ENCODE peak calls at places on chromosomes 1 and 21, in nine cellular contexts. D, F, U, J, V, B, M, P and X are unnamed samples.

GRCh38 chr1:17671741-17672140 is 83.4 kb upstream of the ACTL8 start:
- DNase-seq in D (no peak), M (no peak), B (no peak), J (no peak), U (no peak), F (no peak), P (no peak), V (no peak), X (no peak)

GRCh38 chr1:213389061-213389581 is 338.1 kb downstream of the RPS6KC1 start:
- DNase-seq in M (no peak), V (no peak), U (no peak), B (no peak), J (no peak), D (no peak), P (no peak), F (no peak), X (no peak)

GRCh38 chr1:154983776-154984466 is 777 bp downstream of the FLAD1 start:
- DNase-seq in D (no peak), V (no peak), J (no peak), F (no peak), U (no peak), B (no peak), P (no peak), M (peak), X (no peak)

GRCh38 chr1:161510477-161510876 is 5.2 kb downstream of the FCGR2A start:
- DNase-seq in P (no peak), U (no peak), B (no peak), J (no peak), D (no peak), F (no peak), M (no peak), V (no peak), X (no peak)

GRCh38 chr1:155981266-155982088 is 3.1 kb upstream of the ARHGEF2 start:
- DNase-seq in J (peak), D (no peak), P (peak), F (peak), B (no peak), U (no peak), M (no peak), V (peak), X (no peak)

GRCh38 chr1:8746554-8746953 is 70.9 kb downstream of the RERE start:
- DNase-seq in D (no peak), J (no peak), U (no peak), P (no peak), M (no peak), F (no peak), B (no peak), V (no peak), X (no peak)

GRCh38 chr1:107365874-107366273 is 225.0 kb downstream of the NTNG1 start:
- DNase-seq in P (no peak), J (no peak), F (no peak), V (no peak), B (no peak), U (no peak), M (no peak), D (no peak), X (no peak)

GRCh38 chr1:93845554-93846150 is 33.4 kb downstream of the DNTTIP2 start:
- DNase-seq in V (no peak), M (no peak), D (no peak), F (peak), U (no peak), P (no peak), J (peak), B (no peak), X (no peak)

GRCh38 chr21:45420061-45420521 is 15.1 kb downstream of the COL18A1 start:
- DNase-seq in D (peak), U (peak), M (peak), P (no peak), F (no peak), J (no peak), B (peak), V (no peak), X (no peak)

GRCh38 chr1:47785561-47786271 is 211.5 kb downstream of the TRABD2B start:
- DNase-seq in M (no peak), V (no peak), F (no peak), B (no peak), P (no peak), J (no peak), D (peak), U (no peak), X (no peak)

GRCh38 chr1:111852216-111852615 is 96.5 kb downstream of the DDX20 start:
- DNase-seq in J (no peak), V (no peak), M (no peak), U (no peak), P (no peak), B (no peak), F (no peak), D (no peak), X (no peak)

GRCh38 chr1:194517567-194517966 is 1331.2 kb upstream of the B3GALT2 start:
- DNase-seq in V (no peak), B (no peak), F (no peak), D (no peak), M (no peak), U (no peak), P (no peak), J (no peak), X (no peak)

GRCh38 chr1:20321573-20321972 is 30.9 kb downstream of the VWA5B1 start:
- DNase-seq in B (no peak), D (no peak), F (no peak), J (no peak), U (no peak), M (no peak), P (no peak), V (no peak), X (no peak)

GRCh38 chr1:156081174-156082110 is 823 bp downstream of the MEX3A start:
- DNase-seq in J (no peak), V (no peak), B (no peak), U (no peak), F (no peak), P (no peak), M (no peak), D (peak), X (no peak)